ENCODE peak calls at places on chromosomes 16 and 17, in eight cellular contexts. Q is A549, X is esophagus squamous epithelium, W is A673, C is cardiac muscle cell, M is mesothelial cell of epicardium, I is GM12865, P is suprapubic skin. O is an unnamed sample.

GRCh38 chr17:40018211-40019121 is 3.2 kb downstream of the CSF3 start:
- DNase-seq in Q (no peak), X (no peak), W (no peak), C (peak), M (no peak), I (no peak), P (no peak), O (no peak)

GRCh38 chr17:49694847-49695697 is 12.7 kb downstream of the SLC35B1 start:
- DNase-seq in Q (peak), X (no peak), W (peak), C (peak), M (peak), I (peak), P (no peak), O (no peak)

GRCh38 chr16:9123871-9124270 is 32.4 kb downstream of the HAPSTR1 start:
- DNase-seq in Q (peak), X (no peak), W (peak), C (no peak), M (no peak), I (peak), P (peak), O (no peak)

GRCh38 chr17:2947588-2947950 is 115.8 kb downstream of the OR1D5 start:
- DNase-seq in Q (no peak), X (no peak), W (no peak), C (no peak), M (no peak), I (no peak), P (peak), O (no peak)

GRCh38 chr16:66520406-66521194 is 29.3 kb downstream of the TK2 start:
- DNase-seq in Q (no peak), X (no peak), W (no peak), C (no peak), M (no peak), I (no peak), P (no peak), O (no peak)

GRCh38 chr16:12366313-12366712 is 389.8 kb downstream of the SNX29 start:
- DNase-seq in Q (no peak), X (no peak), W (no peak), C (no peak), M (no peak), I (no peak), P (no peak), O (no peak)

GRCh38 chr17:72004476-72005331 is 116.1 kb upstream of the SOX9 start:
- DNase-seq in Q (no peak), X (no peak), W (no peak), C (peak), M (no peak), I (peak), P (no peak), O (no peak)

GRCh38 chr16:15521758-15522509 is 87.5 kb downstream of the BMERB1 start:
- DNase-seq in Q (no peak), X (no peak), W (no peak), C (no peak), M (no peak), I (no peak), P (no peak), O (no peak)

GRCh38 chr16:11636172-11636721 is 32.0 kb upstream of the SNN start:
- DNase-seq in Q (no peak), X (no peak), W (no peak), C (peak), M (no peak), I (no peak), P (no peak), O (no peak)

GRCh38 chr16:87957296-87958069 is 6.2 kb downstream of the BANP start:
- DNase-seq in Q (no peak), X (no peak), W (no peak), C (no peak), M (no peak), I (no peak), P (no peak), O (no peak)
- TF ChIP-seq CTCF in Q (no peak), X (no peak), W (no peak), C (no peak), M (no peak), I (no peak), P (no peak), O (no peak)

DNA sequence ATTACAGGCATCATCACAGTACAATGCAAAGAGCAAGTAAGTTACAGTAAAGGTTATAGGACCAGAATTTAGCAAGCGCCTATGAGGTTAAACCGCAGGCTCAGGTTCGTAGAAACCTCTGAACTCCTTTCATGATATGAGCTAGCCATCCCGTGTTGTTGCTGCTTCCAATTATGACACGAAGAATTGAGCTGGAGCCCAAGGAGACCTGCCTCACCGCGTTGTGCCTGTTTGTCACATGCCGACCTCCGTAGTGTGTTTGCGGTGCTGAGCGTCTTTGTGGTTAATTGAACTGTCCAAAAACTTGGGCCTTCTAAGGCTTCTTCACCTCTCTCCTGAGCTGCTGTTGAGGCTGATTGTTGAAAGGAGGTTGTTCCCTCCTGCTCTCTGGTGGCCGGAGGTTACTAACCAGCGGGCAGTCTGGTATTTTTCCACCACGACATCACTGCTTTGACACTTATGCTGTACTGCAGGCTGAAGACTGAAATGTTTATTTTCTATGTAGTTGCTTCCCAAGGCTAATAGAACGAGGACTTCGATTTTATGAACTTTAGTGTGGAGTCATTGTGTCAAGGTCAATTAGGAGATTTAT is 67.5 kb downstream of the SEC14L1 start:
- DNase-seq in Q (no peak), X (no peak), W (no peak), C (peak), M (no peak), I (no peak), P (no peak), O (peak)
- TF ChIP-seq CTCF in Q (peak), X (no peak), W (no peak), C (peak), M (no peak), I (no peak), P (peak), O (peak)

GRCh38 chr17:41781404-41782110 is 5.0 kb downstream of the JUP start:
- DNase-seq in Q (no peak), X (no peak), W (no peak), C (no peak), M (no peak), I (no peak), P (no peak), O (no peak)

GRCh38 chr17:41775394-41776226 is 10.9 kb downstream of the JUP start:
- DNase-seq in Q (no peak), X (no peak), W (no peak), C (no peak), M (no peak), I (no peak), P (no peak), O (no peak)

GRCh38 chr17:41777157-41777578 is 9.3 kb downstream of the JUP start:
- DNase-seq in Q (peak), X (no peak), W (no peak), C (peak), M (no peak), I (no peak), P (no peak), O (no peak)

GRCh38 chr17:41779954-41780353 is 6.6 kb downstream of the JUP start:
- DNase-seq in Q (no peak), X (no peak), W (no peak), C (no peak), M (no peak), I (no peak), P (no peak), O (no peak)

GRCh38 chr17:41777579-41778188 is 8.8 kb downstream of the JUP start:
- DNase-seq in Q (peak), X (no peak), W (no peak), C (no peak), M (no peak), I (no peak), P (no peak), O (peak)
- TF ChIP-seq CTCF in Q (no peak), X (no peak), W (no peak), C (no peak), M (no peak), I (no peak), P (no peak), O (peak)

GRCh38 chr17:45108051-45108450 is 24.3 kb downstream of the PLCD3 start:
- DNase-seq in Q (no peak), X (no peak), W (no peak), C (no peak), M (no peak), I (no peak), P (no peak), O (no peak)

GRCh38 chr17:45110676-45111611 is 21.4 kb downstream of the PLCD3 start:
- DNase-seq in Q (no peak), X (no peak), W (no peak), C (peak), M (no peak), I (no peak), P (no peak), O (no peak)

GRCh38 chr17:45107286-45107685 is 25.0 kb downstream of the PLCD3 start:
- DNase-seq in Q (no peak), X (no peak), W (no peak), C (no peak), M (no peak), I (no peak), P (no peak), O (no peak)

GRCh38 chr17:45106582-45106981 is 25.7 kb downstream of the PLCD3 start:
- DNase-seq in Q (no peak), X (no peak), W (no peak), C (no peak), M (no peak), I (no peak), P (no peak), O (no peak)

DNA sequence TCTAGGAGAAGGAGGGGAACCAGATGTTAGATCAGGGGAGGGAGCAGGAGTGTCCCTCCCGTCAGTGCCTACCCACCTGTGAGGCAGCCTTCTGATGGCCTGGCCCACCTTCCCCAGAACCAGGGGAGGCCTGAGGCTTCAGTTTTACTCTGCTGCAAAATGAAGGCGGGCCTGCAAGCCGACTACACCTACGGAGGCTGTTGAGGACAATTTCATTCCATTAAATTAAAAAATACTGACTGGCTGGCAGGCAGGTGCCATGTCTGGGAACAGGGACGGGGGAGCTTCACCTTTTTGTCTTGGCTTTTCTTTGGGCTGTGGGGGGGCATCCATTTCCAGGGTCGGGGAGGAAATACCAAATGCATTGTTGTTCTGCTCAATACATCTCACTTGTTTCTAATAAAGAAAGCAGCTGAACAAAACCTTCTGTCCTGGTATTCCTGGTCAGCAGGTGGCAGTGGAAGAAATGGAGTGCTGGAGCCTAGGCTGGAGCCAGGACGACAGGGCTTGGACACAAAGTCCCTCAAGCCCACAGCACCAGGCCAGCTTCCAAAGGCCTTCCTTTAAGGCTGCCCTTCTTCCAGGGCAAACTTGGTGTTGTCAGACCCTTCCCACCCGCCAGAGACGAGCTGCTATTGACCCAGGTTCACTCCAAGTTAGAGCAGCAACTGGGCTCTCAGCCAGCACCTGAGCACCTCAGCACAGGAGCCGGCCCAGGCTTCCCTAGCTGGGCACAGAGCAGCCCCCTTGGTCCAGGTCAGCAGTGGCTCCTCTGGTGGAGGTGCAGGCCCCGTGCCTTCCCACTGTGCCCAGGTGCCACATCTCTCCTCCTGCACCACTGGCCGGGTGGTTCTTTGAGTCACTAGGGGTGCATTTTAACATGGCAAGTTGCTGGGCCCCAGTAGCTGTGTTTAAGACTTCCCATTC is 23.5 kb downstream of the PLCD3 start:
- DNase-seq in Q (no peak), X (no peak), W (no peak), C (no peak), M (no peak), I (no peak), P (no peak), O (no peak)
- TF ChIP-seq CTCF in Q (peak), X (no peak), W (no peak), C (no peak), M (no peak), I (no peak), P (no peak), O (peak)

DNA sequence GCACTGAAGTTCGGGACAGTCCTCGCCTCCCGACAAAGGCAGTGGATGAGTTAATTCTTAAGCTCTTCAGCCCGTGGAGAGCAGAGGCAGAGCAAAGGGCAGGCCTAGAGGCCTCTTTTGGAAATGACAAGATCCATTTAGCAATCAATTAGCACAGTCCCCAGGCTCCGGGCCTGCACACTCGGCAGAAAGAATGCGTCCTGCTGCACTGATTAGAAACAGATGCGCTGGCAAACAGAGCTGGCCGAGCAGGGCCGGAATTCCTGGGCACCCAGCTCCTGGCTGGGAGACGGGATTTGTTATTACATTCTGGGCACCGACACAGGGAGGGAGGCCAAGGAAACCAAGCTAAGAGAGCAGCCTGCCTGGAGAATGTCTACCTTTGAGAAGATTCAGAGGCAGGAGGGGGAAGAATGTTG is 162.9 kb downstream of the COPRS start:
- DNase-seq in Q (no peak), X (no peak), W (peak), C (peak), M (peak), I (no peak), P (peak), O (peak)
- TF ChIP-seq CTCF in Q (no peak), X (no peak), W (no peak), C (peak), M (no peak), I (no peak), P (peak), O (peak)

GRCh38 chr17:17127156-17127555 is 79.0 kb downstream of the PLD6 start:
- DNase-seq in Q (no peak), X (no peak), W (no peak), C (no peak), M (no peak), I (no peak), P (no peak), O (no peak)

GRCh38 chr17:17124341-17124740 is 81.8 kb downstream of the PLD6 start:
- DNase-seq in Q (no peak), X (no peak), W (no peak), C (no peak), M (no peak), I (no peak), P (no peak), O (no peak)

GRCh38 chr17:17125136-17126084 is 80.7 kb downstream of the PLD6 start:
- DNase-seq in Q (no peak), X (no peak), W (peak), C (no peak), M (no peak), I (peak), P (no peak), O (no peak)

GRCh38 chr17:17127730-17128291 is 78.3 kb downstream of the PLD6 start:
- DNase-seq in Q (no peak), X (no peak), W (no peak), C (no peak), M (no peak), I (no peak), P (no peak), O (no peak)

GRCh38 chr17:17126131-17127110 is 79.7 kb downstream of the PLD6 start:
- DNase-seq in Q (no peak), X (no peak), W (no peak), C (peak), M (no peak), I (no peak), P (no peak), O (no peak)
- TF ChIP-seq CTCF in Q (no peak), X (no peak), W (no peak), C (no peak), M (no peak), I (no peak), P (no peak), O (no peak)

DNA sequence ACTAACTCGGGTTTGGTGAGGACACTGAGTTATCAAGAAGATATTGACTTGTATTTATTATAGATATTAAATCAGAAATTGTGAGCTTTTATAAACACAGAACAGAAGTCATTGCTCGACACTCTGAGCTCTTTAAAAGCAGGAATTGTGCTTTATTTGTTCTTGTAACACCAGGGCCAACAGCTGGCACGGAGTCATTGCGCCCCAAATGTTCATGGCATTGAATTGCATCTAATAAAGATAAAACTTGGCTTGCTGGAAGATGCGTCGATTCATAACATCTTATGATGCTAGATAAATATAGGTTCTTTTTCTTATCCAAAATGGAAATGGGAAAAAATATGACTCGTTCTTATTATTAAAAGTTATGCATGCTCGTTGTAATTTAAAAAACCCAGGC is 11.8 kb upstream of the MLYCD start:
- DNase-seq in Q (peak), X (no peak), W (peak), C (no peak), M (no peak), I (no peak), P (no peak), O (no peak)
- TF ChIP-seq CTCF in Q (peak), X (no peak), W (peak), C (peak), M (no peak), I (no peak), P (no peak), O (peak)

GRCh38 chr16:1583180-1583579 is 28.7 kb downstream of the IFT140 start:
- DNase-seq in Q (no peak), X (no peak), W (no peak), C (no peak), M (no peak), I (no peak), P (no peak), O (no peak)
- TF ChIP-seq CTCF in Q (no peak), X (no peak), W (no peak), C (no peak), M (no peak), I (no peak), P (no peak), O (peak)